ENCODE peak calls at places on chromosomes 11 and 22, in four cellular contexts. V, E, U and M are unnamed samples.

GRCh38 chr22:36358533-36359171 is 29.1 kb downstream of the MYH9 start:
- DNase-seq in V (peak), E (no peak), U (no peak), M (no peak)

GRCh38 chr22:36480941-36481392 is 473 bp downstream of the TXN2 start:
- DNase-seq in V (no peak), E (no peak), U (no peak), M (no peak)

GRCh38 chr11:36311926-36312592 is 16.0 kb downstream of the PRR5L start:
- DNase-seq in V (peak), E (no peak), U (peak), M (no peak)

GRCh38 chr11:2311456-2312201 is 9.8 kb downstream of the TSPAN32 start:
- DNase-seq in V (no peak), E (no peak), U (no peak), M (no peak)

GRCh38 chr11:64960719-64961118 is 11.2 kb downstream of the MAJIN start:
- DNase-seq in V (no peak), E (no peak), U (no peak), M (no peak)

GRCh38 chr11:126465573-126466287 is 110.2 kb downstream of the ST3GAL4 start:
- DNase-seq in V (peak), E (no peak), U (peak), M (peak)

GRCh38 chr11:130995266-130995665 is 79.0 kb upstream of the SNX19 start:
- DNase-seq in V (no peak), E (no peak), U (no peak), M (no peak)

GRCh38 chr22:46465793-46466192 is 71.6 kb downstream of the CELSR1 start:
- DNase-seq in V (no peak), E (no peak), U (no peak), M (no peak)

GRCh38 chr22:40509401-40510134 is 127.0 kb downstream of the MRTFA start:
- DNase-seq in V (peak), E (peak), U (no peak), M (no peak)

GRCh38 chr22:18115844-18116480 is 5.4 kb downstream of the TUBA8 start:
- DNase-seq in V (no peak), E (no peak), U (no peak), M (no peak)

GRCh38 chr11:443542-444199 is 1.9 kb upstream of the ANO9 start:
- DNase-seq in V (peak), E (peak), U (no peak), M (no peak)

GRCh38 chr22:48240935-48241230 is 1478.4 kb downstream of the TBC1D22A start:
- DNase-seq in V (no peak), E (no peak), U (no peak), M (no peak)

GRCh38 chr11:14007566-14007965 is 45.0 kb downstream of the SPON1 start:
- DNase-seq in V (no peak), E (no peak), U (no peak), M (no peak)

GRCh38 chr11:104956528-104956927 is 11.8 kb downstream of the CASP4 start:
- DNase-seq in V (no peak), E (no peak), U (no peak), M (no peak)

GRCh38 chr11:84594602-84595001 is 1032.5 kb downstream of the DLG2 start:
- DNase-seq in V (no peak), E (no peak), U (no peak), M (no peak)